ENCODE peak calls at places on chromosomes 16 and 17, in eight cellular contexts. M is right lobe of liver, B is transverse colon, R is lung, W is pancreas, G is neural progenitor cell, O is mammary epithelial cell, Z is A549. D is an unnamed sample. For H3K9me3, the result is how much of the 10 kb centered on the place peaks cover.

GRCh38 chr16:24990803-24991202 is 24.4 kb downstream of the ARHGAP17 start:
- DNase-seq in M (no peak), B (no peak), R (no peak), W (no peak), G (no peak), O (no peak), Z (no peak), D (no peak)

GRCh38 chr17:67994827-67995567 is 1.3 kb downstream of the C17orf58 start:
- DNase-seq in M (no peak), B (no peak), R (no peak), W (peak), G (no peak), O (peak), Z (peak), D (no peak)

GRCh38 chr17:78364436-78365281 is 4.8 kb upstream of the SOCS3 start:
- DNase-seq in M (no peak), B (no peak), R (no peak), W (no peak), G (peak), O (peak), Z (no peak), D (no peak)

GRCh38 chr16:76970087-76970744 is 220.8 kb upstream of the MON1B start:
- DNase-seq in M (no peak), B (no peak), R (no peak), W (no peak), G (no peak), O (peak), Z (peak), D (no peak)

GRCh38 chr17:50426814-50427787 is 1.1 kb downstream of the ACSF2 start:
- DNase-seq in M (no peak), B (peak), R (peak), W (no peak), G (peak), O (peak), Z (peak), D (peak)

GRCh38 chr16:75462804-75463203 is 1.7 kb downstream of the TMEM170A start:
- DNase-seq in M (no peak), B (no peak), R (no peak), W (no peak), G (no peak), O (no peak), Z (no peak), D (no peak)

GRCh38 chr17:7405882-7406825 is 1.5 kb upstream of the NLGN2 start:
- DNase-seq in M (no peak), B (no peak), R (no peak), W (no peak), G (peak), O (no peak), Z (no peak), D (no peak)

GRCh38 chr17:48639136-48639535 is 13.0 kb upstream of the HOXB9 start:
- DNase-seq in M (no peak), B (peak), R (no peak), W (no peak), G (no peak), O (no peak), Z (peak), D (no peak)

GRCh38 chr16:5072334-5073278 is 963 bp downstream of the ALG1 start:
- DNase-seq in M (peak), B (no peak), R (no peak), W (no peak), G (no peak), O (no peak), Z (no peak), D (no peak)

GRCh38 chr17:7326186-7326585 is 2.9 kb downstream of the NEURL4 start:
- DNase-seq in M (no peak), B (no peak), R (no peak), W (no peak), G (no peak), O (no peak), Z (no peak), D (no peak)

GRCh38 chr17:31509095-31509804 is 117.8 kb downstream of the RAB11FIP4 start:
- DNase-seq in M (no peak), B (no peak), R (no peak), W (no peak), G (no peak), O (no peak), Z (no peak), D (no peak)

GRCh38 chr17:75224983-75225382 is 19.5 kb downstream of the NUP85 start:
- DNase-seq in M (no peak), B (no peak), R (no peak), W (no peak), G (no peak), O (no peak), Z (no peak), D (no peak)

GRCh38 chr17:41486809-41487530 is 2.7 kb downstream of the KRT36 start:
- DNase-seq in M (no peak), B (peak), R (peak), W (peak), G (peak), O (no peak), Z (peak), D (peak)
- TF ChIP-seq CTCF in M (peak), B (peak), R (no peak), W (no peak), G (peak), O (peak), Z (peak), D (peak)

DNA sequence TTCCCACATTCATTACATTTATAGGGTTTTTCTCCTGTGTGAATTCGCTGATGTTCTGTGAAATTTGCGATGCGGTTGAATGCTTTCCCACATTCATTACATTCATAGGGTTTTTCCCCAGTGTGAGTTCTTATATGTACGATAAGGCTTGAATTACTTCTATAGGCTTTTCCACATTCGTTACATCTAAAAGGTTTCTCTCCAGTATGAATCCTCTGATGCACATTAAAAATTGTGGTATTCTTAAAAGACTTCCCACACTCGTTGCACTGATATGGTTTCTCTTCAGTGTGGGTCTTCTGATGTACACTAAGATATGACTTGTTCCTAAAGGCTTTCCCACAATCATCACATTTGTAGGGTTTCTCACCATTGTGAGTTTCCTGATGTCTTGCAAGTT is 30.4 kb downstream of the ZNF624 start:
- DNase-seq in M (no peak), B (no peak), R (no peak), W (no peak), G (no peak), O (no peak), Z (no peak), D (no peak)
- H3K9me3 ChIP-seq in M (under half), B (half or more), R (under half), W (under half), G (under half), O (half or more), Z (half or more), D (under half)

DNA sequence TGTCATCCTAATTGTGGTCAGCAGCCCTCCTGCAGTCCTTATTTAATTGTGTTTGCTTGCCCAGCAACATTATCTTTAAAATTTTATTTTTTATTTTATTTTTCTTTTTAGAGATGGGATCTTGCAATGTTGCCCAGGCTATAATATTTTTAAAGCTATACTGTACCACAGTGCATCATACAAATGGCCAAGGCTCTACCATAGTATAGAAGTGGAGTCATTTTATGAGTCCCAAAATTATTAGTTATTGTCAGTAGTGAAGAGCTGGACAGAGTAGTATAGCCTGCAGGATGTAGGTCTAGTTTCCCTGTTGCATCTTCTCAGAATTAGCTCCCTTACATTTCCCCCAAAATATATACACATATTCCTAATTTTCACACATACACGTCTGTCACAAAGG is 44.1 kb downstream of the GAN start:
- DNase-seq in M (no peak), B (no peak), R (no peak), W (no peak), G (no peak), O (no peak), Z (no peak), D (no peak)
- H3K27ac ChIP-seq in M (no peak), B (no peak), R (no peak), W (no peak), G (no peak), O (no peak), Z (no peak), D (no peak)

DNA sequence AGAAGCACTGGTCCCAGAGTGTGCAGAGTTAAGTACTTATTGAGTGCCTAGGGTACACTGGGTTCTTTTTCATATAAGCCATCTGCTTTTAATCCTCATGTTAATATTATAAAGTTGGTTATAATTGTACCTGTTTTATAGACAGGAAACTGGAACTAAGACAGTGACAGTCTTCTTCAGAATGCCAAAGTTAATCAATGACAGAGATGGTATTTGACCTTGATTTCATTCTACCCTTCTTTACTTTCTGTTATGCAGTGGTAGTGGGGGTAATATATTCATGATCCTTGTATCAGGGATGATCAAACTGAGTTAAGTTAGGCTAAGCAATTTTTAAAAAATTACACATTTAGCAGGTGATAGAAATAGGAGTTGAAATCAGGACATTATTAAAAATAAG is 108.6 kb upstream of the GOT2 start:
- DNase-seq in M (no peak), B (no peak), R (no peak), W (no peak), G (no peak), O (no peak), Z (no peak), D (no peak)
- TF ChIP-seq CTCF in M (no peak), B (no peak), R (no peak), W (no peak), G (no peak), O (no peak), Z (no peak), D (no peak)

GRCh38 chr17:5097101-5097834 is 14.4 kb downstream of the ZNF232 start:
- DNase-seq in M (peak), B (peak), R (no peak), W (peak), G (peak), O (no peak), Z (no peak), D (peak)
- H3K9me3 ChIP-seq in M (under half), B (half or more), R (under half), W (under half), G (under half), O (under half), Z (half or more), D (under half)

GRCh38 chr17:80007939-80008338 is 27.7 kb downstream of the TBC1D16 start:
- DNase-seq in M (peak), B (no peak), R (no peak), W (no peak), G (no peak), O (no peak), Z (no peak), D (no peak)

GRCh38 chr17:80008383-80008840 is 27.3 kb downstream of the TBC1D16 start:
- DNase-seq in M (peak), B (peak), R (peak), W (peak), G (peak), O (peak), Z (peak), D (peak)

GRCh38 chr17:80010283-80010858 is 25.3 kb downstream of the TBC1D16 start:
- DNase-seq in M (no peak), B (no peak), R (no peak), W (no peak), G (no peak), O (no peak), Z (no peak), D (no peak)

GRCh38 chr17:80009391-80010282 is 26.0 kb downstream of the TBC1D16 start:
- DNase-seq in M (peak), B (no peak), R (no peak), W (no peak), G (no peak), O (no peak), Z (no peak), D (no peak)

DNA sequence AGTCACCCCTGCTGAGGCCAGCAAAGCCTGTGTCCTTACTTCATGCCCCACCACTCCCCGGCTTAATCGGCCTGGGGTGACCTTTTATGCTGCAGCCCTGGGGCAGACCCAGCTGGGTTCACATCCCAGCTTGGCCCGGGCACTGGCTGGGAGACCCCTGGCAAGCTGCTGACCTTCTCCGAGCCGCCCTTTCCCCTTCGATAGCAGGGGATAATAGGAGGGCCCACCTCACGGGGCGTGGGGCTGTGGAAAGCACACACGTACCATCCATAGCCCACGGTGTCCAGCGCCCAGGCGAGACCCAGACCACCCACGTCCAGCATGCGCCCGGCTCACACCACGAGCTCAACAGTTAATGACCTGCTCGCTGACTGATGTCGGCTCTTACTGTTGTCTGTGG is 26.8 kb downstream of the TBC1D16 start:
- DNase-seq in M (peak), B (no peak), R (no peak), W (no peak), G (no peak), O (no peak), Z (no peak), D (no peak)
- H3K27ac ChIP-seq in M (peak), B (no peak), R (no peak), W (no peak), G (no peak), O (no peak), Z (peak), D (peak)

GRCh38 chr16:72664480-72665408 is 383.2 kb downstream of the ZFHX3 start:
- DNase-seq in M (peak), B (peak), R (peak), W (peak), G (peak), O (peak), Z (peak), D (peak)
- TF ChIP-seq CTCF in M (no peak), B (no peak), R (no peak), W (no peak), G (no peak), O (no peak), Z (no peak), D (no peak)

GRCh38 chr17:36014946-36015345 is 2.8 kb downstream of the CCL23 start:
- DNase-seq in M (no peak), B (no peak), R (no peak), W (no peak), G (no peak), O (no peak), Z (no peak), D (no peak)

GRCh38 chr17:36004604-36005003 is 3.3 kb upstream of the CCL15 start:
- DNase-seq in M (no peak), B (no peak), R (no peak), W (no peak), G (no peak), O (no peak), Z (no peak), D (no peak)

GRCh38 chr17:36008998-36009665 is 7.8 kb upstream of the CCL15 start:
- DNase-seq in M (no peak), B (no peak), R (no peak), W (no peak), G (no peak), O (peak), Z (peak), D (no peak)
- H3K9me3 ChIP-seq in M (under half), B (under half), R (under half), W (under half), G (under half), O (under half), Z (under half), D (under half)

DNA sequence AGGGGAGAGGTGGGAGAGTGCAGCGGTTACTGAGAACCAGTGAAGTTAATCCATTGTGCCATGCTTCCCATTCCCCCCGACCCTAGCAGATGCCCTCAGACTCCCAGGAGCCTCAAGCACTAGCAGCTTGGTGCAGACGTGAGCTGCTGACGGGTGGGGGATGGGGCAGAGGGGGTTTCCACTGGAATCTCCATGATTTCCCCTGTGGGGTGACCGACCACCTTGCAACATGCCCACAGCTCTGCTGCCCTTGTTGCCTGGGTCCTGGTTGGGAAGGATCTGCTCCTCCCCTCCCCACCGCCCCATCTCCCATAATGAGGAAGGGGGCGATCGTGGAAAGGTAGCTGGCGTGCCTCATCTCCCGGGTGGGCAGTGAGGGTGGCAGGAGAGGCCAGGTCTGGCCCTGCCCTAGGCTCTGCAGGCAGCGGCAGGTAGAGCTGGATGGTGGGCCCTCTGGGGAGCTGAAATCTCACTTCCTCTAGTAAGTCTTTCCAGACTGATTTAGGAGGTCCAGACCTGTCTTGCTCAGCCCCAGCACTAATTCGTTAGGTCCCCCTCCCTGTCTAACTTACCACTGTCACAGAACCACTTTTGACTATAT is 9.6 kb downstream of the FLOT2 start:
- DNase-seq in M (no peak), B (no peak), R (no peak), W (no peak), G (no peak), O (no peak), Z (no peak), D (no peak)
- H3K27ac ChIP-seq in M (no peak), B (no peak), R (no peak), W (no peak), G (no peak), O (no peak), Z (no peak), D (no peak)

D was measured in WERI-Rb-1.